ENCODE peak calls at places on chromosomes 11 and 22, in six cellular contexts. One of them, this sample, is unnamed.

GRCh38 chr11:56740886-56741285 is 7.6 kb downstream of the OR9G4 start:
- DNase-seq in cardiac fibroblast: no peak
- DNase-seq in MV-4-11: no peak
- DNase-seq in lower lobe of right lung: no peak
- DNase-seq in HFF-Myc: no peak
- DNase-seq in NAMALWA: no peak
- DNase-seq in this sample: no peak

GRCh38 chr11:121318848-121319834 is 26.6 kb downstream of the SC5D start:
- DNase-seq in cardiac fibroblast: peak; percentile 67
- DNase-seq in MV-4-11: peak; percentile 60
- DNase-seq in lower lobe of right lung: no peak
- DNase-seq in HFF-Myc: peak; percentile 49
- DNase-seq in NAMALWA: peak; percentile 74
- DNase-seq in this sample: peak; percentile 31

GRCh38 chr22:25751174-25751581 is 9.2 kb downstream of the MYO18B start:
- DNase-seq in cardiac fibroblast: no peak
- DNase-seq in MV-4-11: no peak
- DNase-seq in lower lobe of right lung: no peak
- DNase-seq in HFF-Myc: no peak
- DNase-seq in NAMALWA: no peak
- DNase-seq in this sample: no peak

GRCh38 chr11:109853156-109853776 is 239.9 kb upstream of the ZC3H12C start:
- DNase-seq in cardiac fibroblast: peak; percentile 91
- DNase-seq in MV-4-11: peak; percentile 60
- DNase-seq in lower lobe of right lung: no peak
- DNase-seq in HFF-Myc: peak; percentile 45
- DNase-seq in NAMALWA: peak; percentile 78
- DNase-seq in this sample: peak; percentile 20

GRCh38 chr11:61627831-61628753 is 47.2 kb upstream of the SYT7 start:
- DNase-seq in cardiac fibroblast: peak; percentile 82
- DNase-seq in MV-4-11: peak; percentile 11
- DNase-seq in lower lobe of right lung: peak; percentile 64
- DNase-seq in HFF-Myc: peak; percentile 44
- DNase-seq in NAMALWA: peak; percentile 59
- DNase-seq in this sample: peak; percentile 59

GRCh38 chr22:48819232-48819631 is 1008.4 kb downstream of the BRD1 start:
- DNase-seq in cardiac fibroblast: no peak
- DNase-seq in MV-4-11: no peak
- DNase-seq in lower lobe of right lung: no peak
- DNase-seq in HFF-Myc: no peak
- DNase-seq in NAMALWA: no peak
- DNase-seq in this sample: no peak

GRCh38 chr11:19985106-19985505 is 175.2 kb downstream of the DBX1 start:
- DNase-seq in cardiac fibroblast: no peak
- DNase-seq in MV-4-11: no peak
- DNase-seq in lower lobe of right lung: no peak
- DNase-seq in HFF-Myc: no peak
- DNase-seq in NAMALWA: no peak
- DNase-seq in this sample: no peak

GRCh38 chr11:22192289-22192641 is 620 bp upstream of the ANO5 start:
- DNase-seq in cardiac fibroblast: no peak
- DNase-seq in MV-4-11: no peak
- DNase-seq in lower lobe of right lung: no peak
- DNase-seq in HFF-Myc: no peak
- DNase-seq in NAMALWA: no peak
- DNase-seq in this sample: no peak

GRCh38 chr11:72759468-72759867 is 7.3 kb upstream of the ARAP1 start:
- DNase-seq in cardiac fibroblast: no peak
- DNase-seq in MV-4-11: no peak
- DNase-seq in lower lobe of right lung: no peak
- DNase-seq in HFF-Myc: no peak
- DNase-seq in NAMALWA: no peak
- DNase-seq in this sample: no peak

GRCh38 chr11:111598546-111598945 is 3.7 kb upstream of the SIK2 start:
- DNase-seq in cardiac fibroblast: peak; percentile 72
- DNase-seq in MV-4-11: no peak
- DNase-seq in lower lobe of right lung: no peak
- DNase-seq in HFF-Myc: no peak
- DNase-seq in NAMALWA: no peak
- DNase-seq in this sample: no peak

GRCh38 chr22:24209016-24209415 is 27.7 kb downstream of the SUSD2 start:
- DNase-seq in cardiac fibroblast: peak; percentile 25
- DNase-seq in MV-4-11: no peak
- DNase-seq in lower lobe of right lung: no peak
- DNase-seq in HFF-Myc: no peak
- DNase-seq in NAMALWA: no peak
- DNase-seq in this sample: no peak

GRCh38 chr11:134667505-134667904 is 255.5 kb upstream of the B3GAT1 start:
- DNase-seq in cardiac fibroblast: no peak
- DNase-seq in MV-4-11: no peak
- DNase-seq in lower lobe of right lung: no peak
- DNase-seq in HFF-Myc: no peak
- DNase-seq in NAMALWA: no peak
- DNase-seq in this sample: no peak

GRCh38 chr11:59668188-59668949 is 468 bp downstream of the PATL1 start:
- DNase-seq in cardiac fibroblast: peak; percentile 56
- DNase-seq in MV-4-11: peak; percentile 19
- DNase-seq in lower lobe of right lung: peak; percentile 80
- DNase-seq in HFF-Myc: no peak
- DNase-seq in NAMALWA: peak; percentile 69
- DNase-seq in this sample: peak; percentile 14

GRCh38 chr11:129067454-129067853 is 124.7 kb downstream of the ARHGAP32 start:
- DNase-seq in cardiac fibroblast: peak; percentile 52
- DNase-seq in MV-4-11: no peak
- DNase-seq in lower lobe of right lung: no peak
- DNase-seq in HFF-Myc: no peak
- DNase-seq in NAMALWA: no peak
- DNase-seq in this sample: no peak

GRCh38 chr11:707817-708420 is 1.9 kb downstream of the EPS8L2 start:
- DNase-seq in cardiac fibroblast: no peak
- DNase-seq in MV-4-11: no peak
- DNase-seq in lower lobe of right lung: peak; percentile 70
- DNase-seq in HFF-Myc: no peak
- DNase-seq in NAMALWA: no peak
- DNase-seq in this sample: no peak

GRCh38 chr11:65433657-65434056 is 11.1 kb downstream of the NEAT1 start:
- DNase-seq in cardiac fibroblast: peak; percentile 23
- DNase-seq in MV-4-11: no peak
- DNase-seq in lower lobe of right lung: no peak
- DNase-seq in HFF-Myc: no peak
- DNase-seq in NAMALWA: no peak
- DNase-seq in this sample: no peak

GRCh38 chr11:20355221-20356219 is 8.0 kb upstream of the HTATIP2 start:
- DNase-seq in cardiac fibroblast: peak; percentile 68
- DNase-seq in MV-4-11: peak; percentile 44
- DNase-seq in lower lobe of right lung: no peak
- DNase-seq in HFF-Myc: no peak
- DNase-seq in NAMALWA: peak; percentile 71
- DNase-seq in this sample: peak; percentile 32

GRCh38 chr11:76838422-76839068 is 22.2 kb upstream of the ACER3 start:
- DNase-seq in cardiac fibroblast: peak; percentile 22
- DNase-seq in MV-4-11: no peak
- DNase-seq in lower lobe of right lung: no peak
- DNase-seq in HFF-Myc: no peak
- DNase-seq in NAMALWA: no peak
- DNase-seq in this sample: no peak

GRCh38 chr11:111819161-111820058 is 52.0 kb downstream of the ALG9 start:
- DNase-seq in cardiac fibroblast: peak; percentile 53
- DNase-seq in MV-4-11: peak; percentile 70
- DNase-seq in lower lobe of right lung: no peak
- DNase-seq in HFF-Myc: peak; percentile 93
- DNase-seq in NAMALWA: no peak
- DNase-seq in this sample: no peak

GRCh38 chr11:36540998-36541397 is 26.8 kb upstream of the RAG1 start:
- DNase-seq in cardiac fibroblast: peak; percentile 82
- DNase-seq in MV-4-11: peak; percentile 55
- DNase-seq in lower lobe of right lung: no peak
- DNase-seq in HFF-Myc: peak; percentile 37
- DNase-seq in NAMALWA: peak; percentile 84
- DNase-seq in this sample: no peak

GRCh38 chr22:35422936-35423335 is 23.0 kb downstream of the MCM5 start:
- DNase-seq in cardiac fibroblast: no peak
- DNase-seq in MV-4-11: no peak
- DNase-seq in lower lobe of right lung: no peak
- DNase-seq in HFF-Myc: no peak
- DNase-seq in NAMALWA: no peak
- DNase-seq in this sample: no peak

GRCh38 chr11:94007426-94007825 is 13.7 kb upstream of the HEPHL1 start:
- DNase-seq in cardiac fibroblast: no peak
- DNase-seq in MV-4-11: no peak
- DNase-seq in lower lobe of right lung: no peak
- DNase-seq in HFF-Myc: no peak
- DNase-seq in NAMALWA: no peak
- DNase-seq in this sample: no peak

GRCh38 chr11:70788247-70789022 is 390.1 kb downstream of the CTTN start:
- DNase-seq in cardiac fibroblast: peak; percentile 83
- DNase-seq in MV-4-11: peak; percentile 81
- DNase-seq in lower lobe of right lung: no peak
- DNase-seq in HFF-Myc: peak; percentile 33
- DNase-seq in NAMALWA: no peak
- DNase-seq in this sample: no peak

GRCh38 chr22:20014526-20015186 is 2.0 kb downstream of the ARVCF start:
- DNase-seq in cardiac fibroblast: no peak
- DNase-seq in MV-4-11: no peak
- DNase-seq in lower lobe of right lung: no peak
- DNase-seq in HFF-Myc: no peak
- DNase-seq in NAMALWA: no peak
- DNase-seq in this sample: no peak

GRCh38 chr11:104705475-104706195 is 192.6 kb downstream of the CASP12 start:
- DNase-seq in cardiac fibroblast: peak; percentile 67
- DNase-seq in MV-4-11: peak; percentile 93
- DNase-seq in lower lobe of right lung: peak; percentile 35
- DNase-seq in HFF-Myc: no peak
- DNase-seq in NAMALWA: peak; percentile 62
- DNase-seq in this sample: no peak

GRCh38 chr11:10405858-10406592 is 49.0 kb upstream of the AMPD3 start:
- DNase-seq in cardiac fibroblast: peak; percentile 93
- DNase-seq in MV-4-11: peak; percentile 84
- DNase-seq in lower lobe of right lung: peak; percentile 57
- DNase-seq in HFF-Myc: peak; percentile 72
- DNase-seq in NAMALWA: peak; percentile 87
- DNase-seq in this sample: peak; percentile 53

This sample was measured in neural crest cell.